ENCODE peak calls at places on chromosomes 3 and 15, in five cellular contexts. Q, B, S, P and H are unnamed samples.

GRCh38 chr3:39935261-39935660 is 125.9 kb downstream of the MYRIP start:
- DNase-seq in Q (no peak), B (no peak), S (no peak), P (no peak), H (no peak)

GRCh38 chr3:47022540-47023161 is 43.2 kb downstream of the NBEAL2 start:
- DNase-seq in Q (no peak), B (no peak), S (peak; percentile 37), P (no peak), H (no peak)

GRCh38 chr3:29307229-29307796 is 26.4 kb downstream of the RBMS3 start:
- DNase-seq in Q (peak; percentile 46), B (no peak), S (peak; percentile 44), P (no peak), H (no peak)

GRCh38 chr15:67520276-67520975 is 505 bp upstream of the C15orf61 start:
- DNase-seq in Q (no peak), B (no peak), S (no peak), P (no peak), H (no peak)

GRCh38 chr15:90677807-90678790 is 39.0 kb upstream of the BLM start:
- DNase-seq in Q (no peak), B (no peak), S (no peak), P (no peak), H (no peak)

GRCh38 chr3:71450162-71450561 is 133.4 kb downstream of the FOXP1 start:
- DNase-seq in Q (no peak), B (no peak), S (no peak), P (no peak), H (no peak)

GRCh38 chr3:136078421-136079364 is 113.2 kb downstream of the PPP2R3A start:
- DNase-seq in Q (peak; percentile 16), B (no peak), S (no peak), P (no peak), H (no peak)

GRCh38 chr15:66700412-66700801 is 1.6 kb upstream of the SMAD6 start:
- DNase-seq in Q (no peak), B (no peak), S (no peak), P (no peak), H (no peak)

GRCh38 chr3:100006570-100007271 is 107.6 kb downstream of the FILIP1L start:
- DNase-seq in Q (peak; percentile 62), B (no peak), S (no peak), P (no peak), H (no peak)

GRCh38 chr15:39312984-39313383 is 267.9 kb upstream of the THBS1 start:
- DNase-seq in Q (no peak), B (no peak), S (peak; percentile 51), P (no peak), H (no peak)

GRCh38 chr3:183714622-183715021 is 17.0 kb downstream of the YEATS2 start:
- DNase-seq in Q (no peak), B (no peak), S (no peak), P (no peak), H (no peak)

GRCh38 chr3:64399205-64399800 is 174.0 kb upstream of the PRICKLE2 start:
- DNase-seq in Q (peak; percentile 25), B (no peak), S (peak; percentile 67), P (no peak), H (no peak)

GRCh38 chr15:58558777-58559176 is 127.0 kb downstream of the LIPC start:
- DNase-seq in Q (no peak), B (no peak), S (no peak), P (no peak), H (no peak)

GRCh38 chr3:19074257-19074938 is 73.9 kb upstream of the KCNH8 start:
- DNase-seq in Q (peak; percentile 8), B (no peak), S (no peak), P (no peak), H (no peak)

GRCh38 chr3:133535971-133536634 is 37.4 kb upstream of the CDV3 start:
- DNase-seq in Q (peak; percentile 89), B (no peak), S (no peak), P (no peak), H (no peak)

GRCh38 chr3:12188681-12189287 is 30.1 kb upstream of the TIMP4 start:
- DNase-seq in Q (no peak), B (no peak), S (no peak), P (no peak), H (no peak)

GRCh38 chr3:134298281-134298680 is 47.6 kb upstream of the RYK start:
- DNase-seq in Q (no peak), B (no peak), S (no peak), P (no peak), H (no peak)

GRCh38 chr3:45252833-45253232 is 26.7 kb upstream of the TMEM158 start:
- DNase-seq in Q (no peak), B (no peak), S (no peak), P (no peak), H (no peak)

GRCh38 chr3:138034918-138035317 is 25.0 kb downstream of the CLDN18 start:
- DNase-seq in Q (no peak), B (no peak), S (no peak), P (no peak), H (no peak)

GRCh38 chr15:99956022-99956775 is 223.0 kb upstream of the LYSMD4 start:
- DNase-seq in Q (no peak), B (no peak), S (no peak), P (no peak), H (no peak)

GRCh38 chr3:2983987-2984724 is 126.0 kb downstream of the IL5RA start:
- DNase-seq in Q (no peak), B (no peak), S (no peak), P (no peak), H (no peak)

GRCh38 chr3:9295007-9295406 is 45.6 kb upstream of the SRGAP3 start:
- DNase-seq in Q (no peak), B (no peak), S (no peak), P (no peak), H (no peak)

GRCh38 chr15:77784361-77785292 is 151.9 kb upstream of the LINGO1 start:
- DNase-seq in Q (no peak), B (no peak), S (no peak), P (no peak), H (no peak)

GRCh38 chr3:134370611-134371451 is 3.4 kb downstream of the AMOTL2 start:
- DNase-seq in Q (no peak), B (no peak), S (no peak), P (no peak), H (no peak)

GRCh38 chr3:171472552-171472951 is 12.3 kb upstream of the TNIK start:
- DNase-seq in Q (no peak), B (no peak), S (no peak), P (no peak), H (no peak)

GRCh38 chr3:60588806-60589205 is 662.4 kb downstream of the FHIT start:
- DNase-seq in Q (peak; percentile 81), B (no peak), S (no peak), P (no peak), H (no peak)

GRCh38 chr15:50247819-50248650 is 17.5 kb downstream of the HDC start:
- DNase-seq in Q (no peak), B (no peak), S (no peak), P (peak; percentile 67), H (peak; percentile 34)

GRCh38 chr3:148882288-148882687 is 17.2 kb downstream of the CPA3 start:
- DNase-seq in Q (peak; percentile 70), B (no peak), S (no peak), P (no peak), H (no peak)

GRCh38 chr3:32403663-32404062 is 12.0 kb downstream of the CMTM7 start:
- DNase-seq in Q (no peak), B (no peak), S (no peak), P (no peak), H (no peak)

GRCh38 chr3:194908972-194909371 is 223.3 kb downstream of the FAM43A start:
- DNase-seq in Q (no peak), B (no peak), S (no peak), P (no peak), H (no peak)

GRCh38 chr15:48029656-48030055 is 91.1 kb upstream of the SLC24A5 start:
- DNase-seq in Q (peak; percentile 7), B (no peak), S (no peak), P (no peak), H (no peak)

GRCh38 chr3:189307963-189308362 is 136.2 kb downstream of the TPRG1 start:
- DNase-seq in Q (no peak), B (no peak), S (no peak), P (no peak), H (no peak)

GRCh38 chr3:189308594-189308993 is 136.8 kb downstream of the TPRG1 start:
- DNase-seq in Q (no peak), B (no peak), S (no peak), P (no peak), H (no peak)

GRCh38 chr3:189304465-189305341 is 132.9 kb downstream of the TPRG1 start:
- DNase-seq in Q (peak; percentile 41), B (no peak), S (no peak), P (peak; percentile 63), H (no peak)

GRCh38 chr3:189303584-189303983 is 131.8 kb downstream of the TPRG1 start:
- DNase-seq in Q (no peak), B (no peak), S (no peak), P (no peak), H (no peak)

DNA sequence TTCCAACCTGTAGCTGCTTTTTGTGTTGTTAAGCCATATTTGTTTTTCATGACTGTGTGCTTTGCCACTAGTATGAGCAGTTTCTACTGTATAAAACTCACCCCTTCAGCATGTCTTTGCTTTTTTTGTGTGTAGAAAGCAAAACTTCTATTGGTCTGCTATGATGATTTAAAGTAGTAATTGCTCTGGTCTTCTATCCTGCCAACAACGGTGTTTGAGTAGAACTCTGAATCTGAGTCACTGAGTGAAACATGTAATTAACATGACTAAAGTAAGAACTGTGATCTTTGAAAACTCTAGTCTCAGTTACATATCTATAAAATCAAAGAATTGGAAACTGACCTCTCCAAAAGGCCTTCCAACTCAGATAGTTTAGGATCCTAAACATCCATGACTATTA is 133.6 kb downstream of the TPRG1 start:
- DNase-seq in Q (no peak), B (no peak), S (no peak), P (no peak), H (no peak)
- TF ChIP-seq CTCF in Q (no peak), B (no peak), S (no peak), P (no peak), H (no peak)

GRCh38 chr3:128603313-128603712 is 47.3 kb downstream of the RPN1 start:
- DNase-seq in Q (no peak), B (no peak), S (no peak), P (no peak), H (no peak)

GRCh38 chr3:128603811-128604447 is 46.7 kb downstream of the RPN1 start:
- DNase-seq in Q (no peak), B (no peak), S (no peak), P (no peak), H (no peak)

GRCh38 chr3:128609294-128609693 is 41.3 kb downstream of the RPN1 start:
- DNase-seq in Q (no peak), B (no peak), S (no peak), P (no peak), H (no peak)

GRCh38 chr3:128607710-128608048 is 42.9 kb downstream of the RPN1 start:
- DNase-seq in Q (no peak), B (no peak), S (no peak), P (no peak), H (no peak)

GRCh38 chr3:128605091-128606046 is 45.2 kb downstream of the RPN1 start:
- DNase-seq in Q (no peak), B (no peak), S (no peak), P (no peak), H (no peak)
- TF ChIP-seq CTCF in Q (no peak), B (no peak), S (no peak), P (no peak), H (no peak)

GRCh38 chr3:152558386-152558785 is 276.5 kb upstream of the P2RY1 start:
- DNase-seq in Q (no peak), B (no peak), S (no peak), P (no peak), H (no peak)
- TF ChIP-seq CTCF in Q (no peak), B (no peak), S (no peak), P (no peak), H (no peak)

GRCh38 chr15:45660231-45660979 is 25.6 kb downstream of the SQOR start:
- DNase-seq in Q (no peak), B (no peak), S (peak; percentile 14), P (no peak), H (no peak)
- TF ChIP-seq CTCF in Q (no peak), B (no peak), S (no peak), P (no peak), H (no peak)